ENCODE peak calls at places on chromosomes 3 and 15, in seven cellular contexts. E is thoracic aorta, P is mammary epithelial cell, R is fibroblast of villous mesenchyme, U is body of pancreas, C is left ventricle myocardium inferior, L is gastrocnemius medialis. O is an unnamed sample.

GRCh38 chr3:158837232-158837631 is 35.4 kb downstream of the MFSD1 start:
- DNase-seq in C (no peak), R (no peak), P (no peak), U (no peak), L (no peak), E (no peak), O (no peak)

GRCh38 chr3:195876297-195877031 is 31.9 kb downstream of the TNK2 start:
- DNase-seq in E (no peak), U (no peak), C (no peak), P (no peak), L (peak; percentile 95), R (no peak), O (no peak)

GRCh38 chr3:7721869-7722268 is 779.8 kb upstream of the LMCD1 start:
- DNase-seq in E (no peak), P (no peak), U (no peak), L (no peak), C (no peak), R (no peak), O (no peak)

GRCh38 chr3:162605651-162606204 is 1109.1 kb downstream of the OTOL1 start:
- DNase-seq in E (no peak), U (no peak), P (no peak), L (no peak), R (no peak), C (no peak), O (no peak)

GRCh38 chr3:183253961-183254815 is 1.1 kb downstream of the B3GNT5 start:
- DNase-seq in E (no peak), L (peak; percentile 69), C (peak; percentile 45), R (peak; percentile 31), P (no peak), U (peak; percentile 61), O (peak; percentile 40)

GRCh38 chr3:195181781-195182469 is 89.0 kb downstream of the XXYLT1 start:
- DNase-seq in C (no peak), R (no peak), P (no peak), L (no peak), U (no peak), E (no peak), O (no peak)

GRCh38 chr3:23776352-23776891 is 29.3 kb upstream of the UBE2E1 start:
- DNase-seq in P (peak; percentile 50), U (no peak), R (peak; percentile 74), L (no peak), C (no peak), E (no peak), O (peak; percentile 16)

GRCh38 chr3:148992027-148992634 is 791 bp downstream of the GYG1 start:
- DNase-seq in E (peak; percentile 20), R (peak; percentile 50), C (peak; percentile 57), L (peak; percentile 53), U (peak; percentile 47), P (peak; percentile 20), O (peak; percentile 84)

GRCh38 chr15:38049876-38050275 is 115.4 kb downstream of the TMCO5A start:
- DNase-seq in U (no peak), C (no peak), P (no peak), L (no peak), R (peak; percentile 52), E (no peak), O (no peak)

GRCh38 chr15:34795267-34796081 is at the start of gene ACTC1:
- DNase-seq in C (peak; percentile 78), R (peak; percentile 54), U (peak; percentile 40), E (peak; percentile 11), P (peak; percentile 50), L (peak; percentile 55), O (peak; percentile 87)

DNA sequence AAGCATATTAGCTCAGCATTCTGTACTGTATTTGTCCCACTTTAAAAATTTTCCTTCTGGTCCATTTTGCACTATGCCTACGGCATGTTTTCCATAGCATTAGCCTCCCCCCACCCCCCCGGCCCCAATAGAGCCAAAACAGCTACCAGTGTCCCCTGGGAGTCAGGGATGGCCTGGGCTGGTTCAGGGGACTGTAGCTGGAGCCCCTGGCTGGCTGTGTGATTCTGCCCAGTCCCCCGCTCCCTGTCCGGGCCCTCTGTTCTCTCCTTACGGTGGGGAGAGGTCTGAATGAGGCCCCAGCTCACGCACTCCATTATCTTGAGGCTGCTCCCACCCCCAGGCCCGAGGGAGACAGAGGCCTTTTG is 70.1 kb downstream of the KLF15 start:
- DNase-seq in E (no peak), P (no peak), L (no peak), C (no peak), U (no peak), R (no peak), O (no peak)
- H3K4me3 ChIP-seq in E (peak overlapping the region; percentile 76), P (peak overlapping the region; percentile 1), L (peak overlapping the region; percentile 58), C (peak overlapping the region; percentile 62), U (peak overlapping the region; percentile 12), R (peak overlapping the region; percentile 56), O (peak overlapping the region; percentile 37)

GRCh38 chr3:37686225-37686624 is 175.5 kb upstream of the CTDSPL start:
- DNase-seq in E (no peak), C (no peak), L (no peak), R (no peak), U (no peak), P (no peak), O (no peak)

GRCh38 chr3:37683321-37683720 is 178.4 kb upstream of the CTDSPL start:
- DNase-seq in E (no peak), C (no peak), P (no peak), U (no peak), R (no peak), L (no peak), O (no peak)

GRCh38 chr3:37676885-37677284 is 184.8 kb upstream of the CTDSPL start:
- DNase-seq in E (no peak), R (no peak), U (no peak), L (no peak), P (no peak), C (no peak), O (no peak)

GRCh38 chr3:37680393-37680792 is 181.3 kb upstream of the CTDSPL start:
- DNase-seq in P (no peak), L (no peak), E (no peak), U (no peak), R (no peak), C (no peak), O (peak; percentile 53)
- H3K4me3 ChIP-seq in P (no peak overlapping the region), L (no peak overlapping the region), E (no peak overlapping the region), U (no peak overlapping the region), R (no peak overlapping the region), C (no peak overlapping the region), O (no peak overlapping the region)

GRCh38 chr3:4761759-4762158 is 217.5 kb upstream of the BHLHE40 start:
- DNase-seq in U (no peak), L (no peak), C (no peak), P (no peak), R (no peak), E (no peak), O (no peak)

GRCh38 chr3:4766716-4767499 is 212.3 kb upstream of the BHLHE40 start:
- DNase-seq in U (no peak), P (no peak), C (no peak), L (no peak), R (no peak), E (no peak), O (no peak)

GRCh38 chr3:4766263-4766662 is 213.0 kb upstream of the BHLHE40 start:
- DNase-seq in R (no peak), E (no peak), C (no peak), L (no peak), P (no peak), U (no peak), O (no peak)

GRCh38 chr3:4765212-4765611 is 214.0 kb upstream of the BHLHE40 start:
- DNase-seq in E (no peak), L (no peak), U (no peak), C (no peak), R (no peak), P (no peak), O (no peak)

DNA sequence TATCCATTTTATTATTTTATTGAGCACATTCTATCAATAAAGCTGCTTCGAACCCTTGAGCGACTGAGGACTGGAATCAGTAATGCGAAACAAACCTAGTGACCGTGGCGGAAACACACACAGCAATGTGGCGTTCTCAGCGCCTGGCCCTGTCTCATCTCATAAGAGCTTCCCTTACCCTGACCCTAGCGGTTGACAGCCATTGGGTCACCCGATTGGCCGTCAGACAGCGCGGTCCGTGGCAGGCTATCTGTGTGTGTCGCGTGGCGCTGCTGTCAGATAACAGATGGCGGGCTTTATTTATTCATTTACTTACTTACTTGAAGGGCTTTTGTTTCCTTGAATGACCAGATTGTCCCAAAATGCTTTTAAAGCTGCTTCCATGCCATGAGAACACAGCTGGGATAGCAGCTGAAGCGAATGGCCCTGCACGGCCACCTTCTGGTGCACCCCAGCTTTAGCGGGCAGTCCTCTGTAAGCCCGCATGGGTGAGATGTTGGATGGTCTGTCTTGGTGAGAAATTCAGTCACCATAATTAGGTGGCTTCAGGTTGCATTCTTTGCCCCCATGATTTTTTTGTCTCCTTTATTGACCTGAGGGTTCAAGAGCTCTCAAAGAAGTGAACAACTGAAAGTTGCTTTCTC is 215.5 kb upstream of the BHLHE40 start:
- DNase-seq in P (no peak), R (no peak), U (no peak), L (no peak), C (no peak), E (no peak), O (no peak)
- H3K4me3 ChIP-seq in P (no peak overlapping the region), R (no peak overlapping the region), U (no peak overlapping the region), L (no peak overlapping the region), C (no peak overlapping the region), E (no peak overlapping the region), O (no peak overlapping the region)

DNA sequence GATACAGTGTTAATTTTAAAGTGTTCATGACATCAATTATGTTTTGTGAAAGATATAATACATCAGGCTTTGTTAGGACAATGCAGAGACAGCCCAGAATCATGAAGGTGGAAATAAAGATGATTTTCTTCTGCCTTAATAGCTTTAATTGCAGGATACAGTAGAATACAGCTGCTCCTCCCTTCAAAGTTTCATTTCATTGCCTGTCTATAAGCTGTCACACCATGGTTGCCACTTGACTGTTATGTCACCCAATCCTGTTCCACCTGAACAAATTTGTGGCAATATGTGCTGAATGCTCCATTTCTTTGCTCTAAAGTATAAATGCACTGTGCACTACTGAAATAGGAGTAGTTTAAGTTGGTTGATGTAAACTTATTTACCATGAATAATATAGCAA is 537.8 kb upstream of the ROBO2 start:
- DNase-seq in U (no peak), L (no peak), P (no peak), E (no peak), C (no peak), R (no peak), O (no peak)
- H3K4me3 ChIP-seq in U (no peak overlapping the region), L (no peak overlapping the region), P (no peak overlapping the region), E (no peak overlapping the region), C (no peak overlapping the region), R (no peak overlapping the region), O (no peak overlapping the region)

GRCh38 chr15:98776607-98777281 is 128.4 kb downstream of the IGF1R start:
- DNase-seq in E (no peak), P (peak; percentile 85), R (peak; percentile 54), C (peak; percentile 42), U (peak; percentile 76), L (no peak), O (peak; percentile 75)
- H3K4me3 ChIP-seq in E (peak overlapping the region; percentile 25), P (no peak overlapping the region), R (no peak overlapping the region), C (peak overlapping the region; percentile 10), U (no peak overlapping the region), L (no peak overlapping the region), O (no peak overlapping the region)

DNA sequence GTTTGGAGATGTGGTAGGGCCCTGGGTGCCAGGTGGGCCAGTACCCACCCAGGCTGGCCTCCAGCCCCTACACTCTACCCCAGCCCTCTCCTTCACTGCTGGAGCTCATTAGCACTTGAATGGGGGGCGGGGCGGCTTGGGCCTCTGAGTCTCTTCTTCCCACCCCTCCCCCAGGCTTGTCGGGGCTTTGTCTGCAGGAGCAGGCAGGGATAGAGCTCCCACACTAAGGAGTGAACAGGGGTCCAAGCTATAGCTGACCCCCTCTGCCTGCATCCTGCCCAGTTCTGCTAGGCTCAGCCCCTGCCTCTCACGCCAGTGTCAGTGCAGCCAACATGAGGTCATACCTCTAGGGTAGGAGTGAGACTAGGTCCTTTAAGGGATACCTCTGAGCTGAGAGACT is 5.2 kb downstream of the GNAI2 start:
- DNase-seq in U (no peak), P (no peak), C (no peak), L (no peak), R (no peak), E (no peak), O (no peak)
- H3K4me3 ChIP-seq in U (no peak overlapping the region), P (no peak overlapping the region), C (peak overlapping the region; percentile 91), L (no peak overlapping the region), R (no peak overlapping the region), E (no peak overlapping the region), O (no peak overlapping the region)

O was measured in right cardiac atrium.